ENCODE peak calls at places on chromosomes 13 and 19, in five cellular contexts. G, H, T, A and X are unnamed samples.

GRCh38 chr19:49677901-49678674 is 1.0 kb downstream of the PRMT1 start:
- DNase-seq in G (no peak), H (peak), T (peak), A (no peak), X (peak)

GRCh38 chr19:48571378-48572162 is 19.6 kb downstream of the SULT2B1 start:
- DNase-seq in G (no peak), H (no peak), T (no peak), A (no peak), X (no peak)

GRCh38 chr19:35247526-35248309 is 1.1 kb upstream of the LSR start:
- DNase-seq in G (no peak), H (peak), T (peak), A (no peak), X (no peak)

GRCh38 chr13:42883771-42884170 is 102.4 kb downstream of the FAM216B start:
- DNase-seq in G (no peak), H (peak), T (no peak), A (no peak), X (peak)

GRCh38 chr13:103009061-103009840 is 57.0 kb downstream of the SLC10A2 start:
- DNase-seq in G (no peak), H (peak), T (no peak), A (no peak), X (no peak)

GRCh38 chr19:18070181-18070580 is 16.6 kb downstream of the IL12RB1 start:
- DNase-seq in G (no peak), H (no peak), T (no peak), A (no peak), X (no peak)

GRCh38 chr13:23289917-23290357 is 109.2 kb downstream of the SGCG start:
- DNase-seq in G (peak), H (peak), T (no peak), A (no peak), X (peak)

GRCh38 chr19:35166100-35167063 is 11.8 kb downstream of the FXYD5 start:
- DNase-seq in G (no peak), H (no peak), T (peak), A (no peak), X (no peak)

GRCh38 chr19:16571689-16572331 is 405 bp downstream of the SLC35E1 start:
- DNase-seq in G (no peak), H (peak), T (peak), A (no peak), X (no peak)

GRCh38 chr19:5045956-5046338 is 77.0 kb downstream of the KDM4B start:
- DNase-seq in G (no peak), H (peak), T (no peak), A (no peak), X (no peak)